ENCODE peak calls at places on chromosomes 2 and 18, in ten cellular contexts. O is chondrocyte; I is left ventricle myocardium superior; R is DND-41; L is GM10248; B is HT1080; A is fibroblast of the conjunctiva; J is HFFc6; C is cardiac fibroblast; D is activated effector memory CD4-positive, alpha-beta T cell treated with Interleukin-2 at 50 U/mL for 16 hours. Q is an unnamed sample.

GRCh38 chr2:230998882-230999281 is 3.0 kb downstream of the SPATA3 start:
- DNase-seq in J (no peak), D (no peak), L (no peak), C (peak; percentile 10), A (no peak), O (no peak), I (no peak), R (no peak), B (no peak), Q (no peak)

GRCh38 chr2:218876562-218877219 is 4.0 kb upstream of the WNT10A start:
- DNase-seq in O (peak; percentile 29), I (peak; percentile 56), C (peak; percentile 73), B (peak; percentile 64), L (peak; percentile 69), D (peak; percentile 60), A (peak; percentile 37), J (peak; percentile 50), R (peak; percentile 72), Q (peak; percentile 45)

GRCh38 chr2:234978466-234979203 is 26.8 kb downstream of the SH3BP4 start:
- DNase-seq in D (no peak), B (peak; percentile 73), J (no peak), A (no peak), R (no peak), I (no peak), C (peak; percentile 53), L (no peak), O (no peak), Q (no peak)

GRCh38 chr2:133561045-133561852 is 7.0 kb downstream of the NCKAP5 start:
- DNase-seq in A (peak; percentile 74), D (no peak), B (peak; percentile 40), C (peak; percentile 81), R (no peak), L (peak; percentile 24), O (no peak), I (no peak), J (peak; percentile 66), Q (peak; percentile 11)

GRCh38 chr2:43000242-43001054 is 208.1 kb upstream of the HAAO start:
- DNase-seq in J (no peak), O (peak; percentile 47), D (no peak), L (peak; percentile 52), I (no peak), C (no peak), R (no peak), B (no peak), A (no peak), Q (peak; percentile 89)

GRCh38 chr2:152493417-152493816 is 158.4 kb downstream of the FMNL2 start:
- DNase-seq in O (no peak), R (no peak), J (no peak), I (no peak), L (no peak), B (no peak), A (no peak), D (no peak), C (no peak), Q (no peak)

GRCh38 chr2:142822190-142822589 is 55.3 kb upstream of the KYNU start:
- DNase-seq in A (no peak), C (no peak), B (no peak), L (no peak), R (no peak), D (no peak), O (no peak), J (no peak), I (no peak), Q (no peak)

GRCh38 chr2:1366546-1367134 is 46.6 kb upstream of the TPO start:
- DNase-seq in R (no peak), L (no peak), O (no peak), B (no peak), A (no peak), J (no peak), D (no peak), I (peak; percentile 73), C (no peak), Q (peak; percentile 76)

GRCh38 chr2:45637440-45637839 is 14.0 kb upstream of the PRKCE start:
- DNase-seq in J (peak; percentile 41), C (no peak), R (no peak), A (no peak), I (no peak), L (peak; percentile 35), D (no peak), O (no peak), B (peak; percentile 91), Q (no peak)

GRCh38 chr2:42659601-42660000 is 91.2 kb downstream of the MTA3 start:
- DNase-seq in R (no peak), B (no peak), I (no peak), A (no peak), L (no peak), J (no peak), C (peak; percentile 29), O (no peak), D (no peak), Q (peak; percentile 12)

GRCh38 chr18:10410472-10411300 is 43.7 kb upstream of the APCDD1 start:
- DNase-seq in R (no peak), I (no peak), O (no peak), D (no peak), L (no peak), A (no peak), J (no peak), C (no peak), B (no peak), Q (no peak)

GRCh38 chr18:59265246-59266018 is 7.8 kb downstream of the RAX start:
- DNase-seq in B (no peak), A (no peak), J (no peak), R (no peak), D (no peak), C (no peak), I (peak; percentile 31), O (no peak), L (peak; percentile 65), Q (no peak)

GRCh38 chr2:69214898-69215297 is 172.1 kb downstream of the GFPT1 start:
- DNase-seq in O (no peak), L (no peak), B (peak; percentile 76), J (peak; percentile 43), C (peak; percentile 72), D (no peak), A (peak; percentile 18), R (no peak), I (peak; percentile 42), Q (no peak)

GRCh38 chr18:62258606-62259005 is 66.5 kb upstream of the TNFRSF11A start:
- DNase-seq in L (no peak), O (no peak), D (no peak), I (no peak), B (no peak), R (no peak), C (no peak), J (no peak), A (no peak), Q (no peak)

GRCh38 chr2:149160701-149161217 is 122.3 kb downstream of the LYPD6B start:
- DNase-seq in L (peak; percentile 62), J (no peak), O (no peak), I (no peak), D (peak; percentile 1), C (no peak), B (no peak), R (peak; percentile 48), A (no peak), Q (no peak)

GRCh38 chr2:24818721-24819167 is 25.5 kb downstream of the CENPO start:
- DNase-seq in L (no peak), B (no peak), R (peak; percentile 4), I (no peak), J (peak; percentile 14), C (peak; percentile 42), O (peak; percentile 54), D (no peak), A (no peak), Q (no peak)

GRCh38 chr2:227767830-227768229 is 22.1 kb downstream of the SCYGR8 start:
- DNase-seq in D (no peak), R (no peak), A (no peak), B (no peak), C (no peak), O (no peak), I (peak; percentile 33), J (no peak), L (no peak), Q (no peak)

Q was measured in hippocampal formation.